ENCODE peak calls at places on chromosomes 2 and 18, in eight cellular contexts. One of them, this sample, is unnamed.

GRCh38 chr2:22281033-22281432 is 1103.9 kb upstream of the KLHL29 start:
- DNase-seq in brain microvascular endothelial cell: peak; percentile 91
- DNase-seq in sciatic nerve: no peak
- DNase-seq in NCI-H345: peak; percentile 63
- DNase-seq in amniotic epithelial cell: peak; percentile 29
- DNase-seq in OCI-LY7: no peak
- DNase-seq in ELF-1: no peak
- DNase-seq in posterior vena cava: no peak
- DNase-seq in this sample: no peak

GRCh38 chr2:64054166-64054915 is 35.1 kb upstream of the VPS54 start:
- DNase-seq in brain microvascular endothelial cell: no peak
- DNase-seq in sciatic nerve: no peak
- DNase-seq in NCI-H345: no peak
- DNase-seq in amniotic epithelial cell: no peak
- DNase-seq in OCI-LY7: peak; percentile 90
- DNase-seq in ELF-1: no peak
- DNase-seq in posterior vena cava: no peak
- DNase-seq in this sample: no peak

GRCh38 chr2:113219889-113220641 is 46.3 kb downstream of the PSD4 start:
- DNase-seq in brain microvascular endothelial cell: peak; percentile 27
- DNase-seq in sciatic nerve: peak; percentile 85
- DNase-seq in NCI-H345: peak; percentile 30
- DNase-seq in amniotic epithelial cell: peak; percentile 72
- DNase-seq in OCI-LY7: no peak
- DNase-seq in ELF-1: no peak
- DNase-seq in posterior vena cava: peak; percentile 90
- DNase-seq in this sample: peak; percentile 49

GRCh38 chr2:23669413-23670244 is 257.3 kb downstream of the ATAD2B start:
- DNase-seq in brain microvascular endothelial cell: no peak
- DNase-seq in sciatic nerve: peak; percentile 89
- DNase-seq in NCI-H345: no peak
- DNase-seq in amniotic epithelial cell: peak; percentile 70
- DNase-seq in OCI-LY7: no peak
- DNase-seq in ELF-1: peak; percentile 68
- DNase-seq in posterior vena cava: peak; percentile 93
- DNase-seq in this sample: peak; percentile 27

GRCh38 chr2:233350708-233351107 is 3.6 kb upstream of the DGKD start:
- DNase-seq in brain microvascular endothelial cell: peak; percentile 84
- DNase-seq in sciatic nerve: peak; percentile 51
- DNase-seq in NCI-H345: peak; percentile 10
- DNase-seq in amniotic epithelial cell: peak; percentile 79
- DNase-seq in OCI-LY7: no peak
- DNase-seq in ELF-1: peak; percentile 65
- DNase-seq in posterior vena cava: no peak
- DNase-seq in this sample: peak; percentile 75

GRCh38 chr2:64558682-64559081 is 34.6 kb downstream of the AFTPH start:
- DNase-seq in brain microvascular endothelial cell: no peak
- DNase-seq in sciatic nerve: no peak
- DNase-seq in NCI-H345: no peak
- DNase-seq in amniotic epithelial cell: no peak
- DNase-seq in OCI-LY7: no peak
- DNase-seq in ELF-1: no peak
- DNase-seq in posterior vena cava: no peak
- DNase-seq in this sample: no peak

GRCh38 chr2:98903767-98904485 is 32.1 kb downstream of the CRACDL start:
- DNase-seq in brain microvascular endothelial cell: no peak
- DNase-seq in sciatic nerve: peak; percentile 28
- DNase-seq in NCI-H345: peak; percentile 68
- DNase-seq in amniotic epithelial cell: no peak
- DNase-seq in OCI-LY7: no peak
- DNase-seq in ELF-1: peak; percentile 16
- DNase-seq in posterior vena cava: peak; percentile 29
- DNase-seq in this sample: peak; percentile 51

GRCh38 chr2:1726558-1726957 is 17.8 kb downstream of the PXDN start:
- DNase-seq in brain microvascular endothelial cell: no peak
- DNase-seq in sciatic nerve: no peak
- DNase-seq in NCI-H345: no peak
- DNase-seq in amniotic epithelial cell: no peak
- DNase-seq in OCI-LY7: no peak
- DNase-seq in ELF-1: no peak
- DNase-seq in posterior vena cava: no peak
- DNase-seq in this sample: no peak

GRCh38 chr18:75219684-75220083 is 9.1 kb downstream of the TSHZ1 start:
- DNase-seq in brain microvascular endothelial cell: no peak
- DNase-seq in sciatic nerve: no peak
- DNase-seq in NCI-H345: no peak
- DNase-seq in amniotic epithelial cell: no peak
- DNase-seq in OCI-LY7: no peak
- DNase-seq in ELF-1: no peak
- DNase-seq in posterior vena cava: no peak
- DNase-seq in this sample: no peak

GRCh38 chr18:40250218-40250617 is 1704.8 kb upstream of the PIK3C3 start:
- DNase-seq in brain microvascular endothelial cell: no peak
- DNase-seq in sciatic nerve: no peak
- DNase-seq in NCI-H345: no peak
- DNase-seq in amniotic epithelial cell: no peak
- DNase-seq in OCI-LY7: no peak
- DNase-seq in ELF-1: no peak
- DNase-seq in posterior vena cava: no peak
- DNase-seq in this sample: peak; percentile 35

GRCh38 chr18:11657152-11657551 is 31.9 kb upstream of the GNAL start:
- DNase-seq in brain microvascular endothelial cell: no peak
- DNase-seq in sciatic nerve: no peak
- DNase-seq in NCI-H345: no peak
- DNase-seq in amniotic epithelial cell: no peak
- DNase-seq in OCI-LY7: no peak
- DNase-seq in ELF-1: no peak
- DNase-seq in posterior vena cava: no peak
- DNase-seq in this sample: no peak

GRCh38 chr2:18536100-18536499 is 24.4 kb downstream of the RDH14 start:
- DNase-seq in brain microvascular endothelial cell: peak; percentile 37
- DNase-seq in sciatic nerve: no peak
- DNase-seq in NCI-H345: no peak
- DNase-seq in amniotic epithelial cell: no peak
- DNase-seq in OCI-LY7: no peak
- DNase-seq in ELF-1: no peak
- DNase-seq in posterior vena cava: no peak
- DNase-seq in this sample: no peak

GRCh38 chr2:160224060-160224459 is 24.0 kb upstream of the ITGB6 start:
- DNase-seq in brain microvascular endothelial cell: peak; percentile 96
- DNase-seq in sciatic nerve: no peak
- DNase-seq in NCI-H345: no peak
- DNase-seq in amniotic epithelial cell: peak; percentile 89
- DNase-seq in OCI-LY7: no peak
- DNase-seq in ELF-1: peak; percentile 60
- DNase-seq in posterior vena cava: no peak
- DNase-seq in this sample: peak; percentile 54

GRCh38 chr2:77712601-77713000 is 190.4 kb upstream of the LRRTM4 start:
- DNase-seq in brain microvascular endothelial cell: no peak
- DNase-seq in sciatic nerve: no peak
- DNase-seq in NCI-H345: no peak
- DNase-seq in amniotic epithelial cell: no peak
- DNase-seq in OCI-LY7: no peak
- DNase-seq in ELF-1: no peak
- DNase-seq in posterior vena cava: no peak
- DNase-seq in this sample: no peak

GRCh38 chr2:64105676-64106461 is 38.4 kb downstream of the PELI1 start:
- DNase-seq in brain microvascular endothelial cell: no peak
- DNase-seq in sciatic nerve: no peak
- DNase-seq in NCI-H345: no peak
- DNase-seq in amniotic epithelial cell: peak; percentile 20
- DNase-seq in OCI-LY7: no peak
- DNase-seq in ELF-1: peak; percentile 7
- DNase-seq in posterior vena cava: no peak
- DNase-seq in this sample: no peak

GRCh38 chr2:71313016-71313766 is 18.4 kb upstream of the ZNF638 start:
- DNase-seq in brain microvascular endothelial cell: no peak
- DNase-seq in sciatic nerve: no peak
- DNase-seq in NCI-H345: no peak
- DNase-seq in amniotic epithelial cell: no peak
- DNase-seq in OCI-LY7: no peak
- DNase-seq in ELF-1: no peak
- DNase-seq in posterior vena cava: no peak
- DNase-seq in this sample: no peak

GRCh38 chr18:69839989-69840388 is 107.7 kb downstream of the CD226 start:
- DNase-seq in brain microvascular endothelial cell: no peak
- DNase-seq in sciatic nerve: no peak
- DNase-seq in NCI-H345: no peak
- DNase-seq in amniotic epithelial cell: no peak
- DNase-seq in OCI-LY7: no peak
- DNase-seq in ELF-1: no peak
- DNase-seq in posterior vena cava: no peak
- DNase-seq in this sample: no peak

GRCh38 chr2:210049831-210050230 is 47.4 kb downstream of the RPE start:
- DNase-seq in brain microvascular endothelial cell: no peak
- DNase-seq in sciatic nerve: no peak
- DNase-seq in NCI-H345: no peak
- DNase-seq in amniotic epithelial cell: no peak
- DNase-seq in OCI-LY7: no peak
- DNase-seq in ELF-1: no peak
- DNase-seq in posterior vena cava: no peak
- DNase-seq in this sample: no peak

GRCh38 chr2:209762564-209762963 is 9.1 kb upstream of the UNC80 start:
- DNase-seq in brain microvascular endothelial cell: no peak
- DNase-seq in sciatic nerve: no peak
- DNase-seq in NCI-H345: no peak
- DNase-seq in amniotic epithelial cell: no peak
- DNase-seq in OCI-LY7: no peak
- DNase-seq in ELF-1: no peak
- DNase-seq in posterior vena cava: no peak
- DNase-seq in this sample: no peak

GRCh38 chr2:105578166-105578565 is 166.5 kb upstream of the NCK2 start:
- DNase-seq in brain microvascular endothelial cell: no peak
- DNase-seq in sciatic nerve: no peak
- DNase-seq in NCI-H345: no peak
- DNase-seq in amniotic epithelial cell: no peak
- DNase-seq in OCI-LY7: no peak
- DNase-seq in ELF-1: no peak
- DNase-seq in posterior vena cava: no peak
- DNase-seq in this sample: no peak

GRCh38 chr18:36628435-36629094 is 200.2 kb downstream of the TPGS2 start:
- DNase-seq in brain microvascular endothelial cell: peak; percentile 43
- DNase-seq in sciatic nerve: no peak
- DNase-seq in NCI-H345: no peak
- DNase-seq in amniotic epithelial cell: peak; percentile 92
- DNase-seq in OCI-LY7: no peak
- DNase-seq in ELF-1: no peak
- DNase-seq in posterior vena cava: no peak
- DNase-seq in this sample: no peak

GRCh38 chr18:35143615-35144596 is 96.9 kb upstream of the ZNF397 start:
- DNase-seq in brain microvascular endothelial cell: peak; percentile 54
- DNase-seq in sciatic nerve: no peak
- DNase-seq in NCI-H345: peak; percentile 84
- DNase-seq in amniotic epithelial cell: peak; percentile 52
- DNase-seq in OCI-LY7: peak; percentile 48
- DNase-seq in ELF-1: peak; percentile 61
- DNase-seq in posterior vena cava: no peak
- DNase-seq in this sample: peak; percentile 77

GRCh38 chr18:4638680-4639079 is 183.6 kb upstream of the DLGAP1 start:
- DNase-seq in brain microvascular endothelial cell: no peak
- DNase-seq in sciatic nerve: no peak
- DNase-seq in NCI-H345: no peak
- DNase-seq in amniotic epithelial cell: no peak
- DNase-seq in OCI-LY7: no peak
- DNase-seq in ELF-1: no peak
- DNase-seq in posterior vena cava: no peak
- DNase-seq in this sample: no peak

GRCh38 chr18:50424877-50425690 is 50.2 kb downstream of the SKA1 start:
- DNase-seq in brain microvascular endothelial cell: peak; percentile 60
- DNase-seq in sciatic nerve: no peak
- DNase-seq in NCI-H345: no peak
- DNase-seq in amniotic epithelial cell: peak; percentile 100
- DNase-seq in OCI-LY7: no peak
- DNase-seq in ELF-1: no peak
- DNase-seq in posterior vena cava: no peak
- DNase-seq in this sample: no peak

GRCh38 chr18:79518683-79519128 is 123.0 kb downstream of the NFATC1 start:
- DNase-seq in brain microvascular endothelial cell: no peak
- DNase-seq in sciatic nerve: peak; percentile 51
- DNase-seq in NCI-H345: no peak
- DNase-seq in amniotic epithelial cell: no peak
- DNase-seq in OCI-LY7: no peak
- DNase-seq in ELF-1: no peak
- DNase-seq in posterior vena cava: peak; percentile 62
- DNase-seq in this sample: no peak

GRCh38 chr18:60319129-60319528 is 53.4 kb downstream of the MC4R start:
- DNase-seq in brain microvascular endothelial cell: no peak
- DNase-seq in sciatic nerve: no peak
- DNase-seq in NCI-H345: no peak
- DNase-seq in amniotic epithelial cell: no peak
- DNase-seq in OCI-LY7: no peak
- DNase-seq in ELF-1: no peak
- DNase-seq in posterior vena cava: no peak
- DNase-seq in this sample: no peak

GRCh38 chr2:240183370-240184197 is 43.1 kb upstream of the OTOS start:
- DNase-seq in brain microvascular endothelial cell: no peak
- DNase-seq in sciatic nerve: peak; percentile 22
- DNase-seq in NCI-H345: no peak
- DNase-seq in amniotic epithelial cell: no peak
- DNase-seq in OCI-LY7: no peak
- DNase-seq in ELF-1: no peak
- DNase-seq in posterior vena cava: peak; percentile 75
- DNase-seq in this sample: no peak

GRCh38 chr2:121284424-121285076 is 452 bp downstream of the TFCP2L1 start:
- DNase-seq in brain microvascular endothelial cell: no peak
- DNase-seq in sciatic nerve: no peak
- DNase-seq in NCI-H345: peak; percentile 38
- DNase-seq in amniotic epithelial cell: no peak
- DNase-seq in OCI-LY7: no peak
- DNase-seq in ELF-1: peak; percentile 16
- DNase-seq in posterior vena cava: no peak
- DNase-seq in this sample: peak; percentile 19

GRCh38 chr18:58061349-58061748 is 17.3 kb downstream of the NEDD4L start:
- DNase-seq in brain microvascular endothelial cell: no peak
- DNase-seq in sciatic nerve: no peak
- DNase-seq in NCI-H345: no peak
- DNase-seq in amniotic epithelial cell: no peak
- DNase-seq in OCI-LY7: no peak
- DNase-seq in ELF-1: no peak
- DNase-seq in posterior vena cava: no peak
- DNase-seq in this sample: no peak

GRCh38 chr18:4403836-4404235 is 51.3 kb downstream of the DLGAP1 start:
- DNase-seq in brain microvascular endothelial cell: no peak
- DNase-seq in sciatic nerve: no peak
- DNase-seq in NCI-H345: no peak
- DNase-seq in amniotic epithelial cell: no peak
- DNase-seq in OCI-LY7: no peak
- DNase-seq in ELF-1: no peak
- DNase-seq in posterior vena cava: no peak
- DNase-seq in this sample: peak; percentile 77

This sample was measured in mesendoderm.